ENCODE peak calls at places on chromosomes 4 and X, in five cellular contexts. Y, L, S, O and E are unnamed samples.

GRCh38 chr4:182555997-182556418 is 312.8 kb downstream of the TENM3 start:
- DNase-seq in Y (no peak), L (peak), S (no peak), O (no peak), E (no peak)

GRCh38 chr4:38523524-38524448 is 140.2 kb upstream of the KLF3 start:
- DNase-seq in Y (no peak), L (no peak), S (no peak), O (no peak), E (peak)

GRCh38 chrX:152813211-152813610 is 17.3 kb downstream of the CETN2 start:
- DNase-seq in Y (no peak), L (no peak), S (no peak), O (no peak), E (no peak)

GRCh38 chr4:86547140-86547539 is 47.0 kb upstream of the PTPN13 start:
- DNase-seq in Y (no peak), L (no peak), S (no peak), O (peak), E (no peak)

GRCh38 chr4:184370711-184371389 is 103.5 kb downstream of the IRF2 start:
- DNase-seq in Y (no peak), L (no peak), S (no peak), O (no peak), E (no peak)

GRCh38 chr4:101238706-101239105 is 108.6 kb downstream of the PPP3CA start:
- DNase-seq in Y (no peak), L (peak), S (no peak), O (no peak), E (peak)

GRCh38 chrX:21255207-21255606 is 119.0 kb upstream of the CNKSR2 start:
- DNase-seq in Y (no peak), L (no peak), S (no peak), O (no peak), E (no peak)

GRCh38 chr4:112939901-112940300 is 109.6 kb upstream of the ANK2 start:
- DNase-seq in Y (no peak), L (no peak), S (no peak), O (no peak), E (no peak)

GRCh38 chrX:119885554-119886428 is 9.9 kb upstream of the AKAP14 start:
- DNase-seq in Y (no peak), L (no peak), S (no peak), O (no peak), E (peak)

GRCh38 chrX:67718926-67719325 is 175.1 kb downstream of the AR start:
- DNase-seq in Y (no peak), L (no peak), S (peak), O (peak), E (no peak)

GRCh38 chrX:103488332-103488731 is 31.0 kb downstream of the RAB40A start:
- DNase-seq in Y (no peak), L (peak), S (no peak), O (no peak), E (peak)

GRCh38 chrX:19747672-19748610 is 139.5 kb downstream of the SH3KBP1 start:
- DNase-seq in Y (no peak), L (no peak), S (peak), O (no peak), E (no peak)

GRCh38 chrX:2650865-2651264 is 40.2 kb upstream of the CD99 start:
- DNase-seq in Y (no peak), L (no peak), S (no peak), O (no peak), E (no peak)

GRCh38 chr4:183342541-183343533 is 20.6 kb upstream of the CLDN24 start:
- DNase-seq in Y (peak), L (no peak), S (peak), O (peak), E (no peak)

GRCh38 chr4:985123-985830 is 1.6 kb upstream of the IDUA start:
- DNase-seq in Y (no peak), L (peak), S (peak), O (peak), E (no peak)

GRCh38 chr4:16667464-16667863 is 231.0 kb downstream of the LDB2 start:
- DNase-seq in Y (no peak), L (peak), S (no peak), O (no peak), E (no peak)

GRCh38 chr4:128393111-128393704 is 105.6 kb upstream of the PGRMC2 start:
- DNase-seq in Y (no peak), L (no peak), S (no peak), O (no peak), E (no peak)

GRCh38 chrX:96102997-96103396 is 581.6 kb upstream of the DIAPH2 start:
- DNase-seq in Y (peak), L (no peak), S (no peak), O (no peak), E (no peak)

GRCh38 chr4:70559216-70559830 is 32.7 kb upstream of the AMBN start:
- DNase-seq in Y (no peak), L (peak), S (no peak), O (no peak), E (peak)

GRCh38 chrX:13843150-13843721 is 26.3 kb upstream of the GPM6B start:
- DNase-seq in Y (no peak), L (no peak), S (no peak), O (no peak), E (no peak)

GRCh38 chr4:5824635-5825034 is 68.3 kb downstream of the CRMP1 start:
- DNase-seq in Y (no peak), L (peak), S (no peak), O (no peak), E (peak)

GRCh38 chrX:125090046-125090445 is 229.6 kb upstream of the TEX13C start:
- DNase-seq in Y (no peak), L (no peak), S (no peak), O (no peak), E (no peak)